ENCODE peak calls at places on chromosome 16, in four cellular contexts. One of them, this sample, is unnamed.

GRCh38 chr16:21264226-21265036 is 13.7 kb downstream of the CRYM start:
- DNase-seq in T-helper 1 cell: no peak
- DNase-seq in activated CD8-positive, alpha-beta T cell treated with anti-CD3 and anti-CD28 coated beads, Interleukin-2, amount 10 ng/mL, durations not matched to agents 7 days and 5 days: no peak
- DNase-seq in NCI-H510A treated with DMSO at 0.1 percent for 48 hours: peak
- DNase-seq in this sample: no peak

GRCh38 chr16:52558448-52558847 is 11.5 kb upstream of the TOX3 start:
- DNase-seq in T-helper 1 cell: no peak
- DNase-seq in activated CD8-positive, alpha-beta T cell treated with anti-CD3 and anti-CD28 coated beads, Interleukin-2, amount 10 ng/mL, durations not matched to agents 7 days and 5 days: no peak
- DNase-seq in NCI-H510A treated with DMSO at 0.1 percent for 48 hours: no peak
- DNase-seq in this sample: no peak

GRCh38 chr16:72987480-72987901 is 60.4 kb downstream of the ZFHX3 start:
- DNase-seq in T-helper 1 cell: no peak
- DNase-seq in activated CD8-positive, alpha-beta T cell treated with anti-CD3 and anti-CD28 coated beads, Interleukin-2, amount 10 ng/mL, durations not matched to agents 7 days and 5 days: no peak
- DNase-seq in NCI-H510A treated with DMSO at 0.1 percent for 48 hours: no peak
- DNase-seq in this sample: peak

GRCh38 chr16:81703177-81704155 is 75.6 kb upstream of the PLCG2 start:
- DNase-seq in T-helper 1 cell: no peak
- DNase-seq in activated CD8-positive, alpha-beta T cell treated with anti-CD3 and anti-CD28 coated beads, Interleukin-2, amount 10 ng/mL, durations not matched to agents 7 days and 5 days: no peak
- DNase-seq in NCI-H510A treated with DMSO at 0.1 percent for 48 hours: no peak
- DNase-seq in this sample: no peak

GRCh38 chr16:64133396-64133795 is 988.5 kb downstream of the CDH11 start:
- DNase-seq in T-helper 1 cell: no peak
- DNase-seq in activated CD8-positive, alpha-beta T cell treated with anti-CD3 and anti-CD28 coated beads, Interleukin-2, amount 10 ng/mL, durations not matched to agents 7 days and 5 days: no peak
- DNase-seq in NCI-H510A treated with DMSO at 0.1 percent for 48 hours: no peak
- DNase-seq in this sample: no peak

GRCh38 chr16:80198265-80198994 is 342.4 kb upstream of the DYNLRB2 start:
- DNase-seq in T-helper 1 cell: no peak
- DNase-seq in activated CD8-positive, alpha-beta T cell treated with anti-CD3 and anti-CD28 coated beads, Interleukin-2, amount 10 ng/mL, durations not matched to agents 7 days and 5 days: no peak
- DNase-seq in NCI-H510A treated with DMSO at 0.1 percent for 48 hours: peak
- DNase-seq in this sample: peak

GRCh38 chr16:67158637-67159600 is 790 bp downstream of the TRADD start:
- DNase-seq in T-helper 1 cell: peak
- DNase-seq in activated CD8-positive, alpha-beta T cell treated with anti-CD3 and anti-CD28 coated beads, Interleukin-2, amount 10 ng/mL, durations not matched to agents 7 days and 5 days: peak
- DNase-seq in NCI-H510A treated with DMSO at 0.1 percent for 48 hours: peak
- DNase-seq in this sample: peak

GRCh38 chr16:85029413-85029794 is 1.8 kb downstream of the KIAA0513 start:
- DNase-seq in T-helper 1 cell: peak
- DNase-seq in activated CD8-positive, alpha-beta T cell treated with anti-CD3 and anti-CD28 coated beads, Interleukin-2, amount 10 ng/mL, durations not matched to agents 7 days and 5 days: peak
- DNase-seq in NCI-H510A treated with DMSO at 0.1 percent for 48 hours: no peak
- DNase-seq in this sample: peak

GRCh38 chr16:84144301-84144858 is 597 bp downstream of the HSDL1 start:
- DNase-seq in T-helper 1 cell: peak
- DNase-seq in activated CD8-positive, alpha-beta T cell treated with anti-CD3 and anti-CD28 coated beads, Interleukin-2, amount 10 ng/mL, durations not matched to agents 7 days and 5 days: peak
- DNase-seq in NCI-H510A treated with DMSO at 0.1 percent for 48 hours: peak
- DNase-seq in this sample: peak

GRCh38 chr16:4936991-4937781 is at the start of gene PPL:
- DNase-seq in T-helper 1 cell: no peak
- DNase-seq in activated CD8-positive, alpha-beta T cell treated with anti-CD3 and anti-CD28 coated beads, Interleukin-2, amount 10 ng/mL, durations not matched to agents 7 days and 5 days: no peak
- DNase-seq in NCI-H510A treated with DMSO at 0.1 percent for 48 hours: peak
- DNase-seq in this sample: peak

GRCh38 chr16:85220125-85220839 is 108.0 kb upstream of the CIBAR2 start:
- DNase-seq in T-helper 1 cell: no peak
- DNase-seq in activated CD8-positive, alpha-beta T cell treated with anti-CD3 and anti-CD28 coated beads, Interleukin-2, amount 10 ng/mL, durations not matched to agents 7 days and 5 days: no peak
- DNase-seq in NCI-H510A treated with DMSO at 0.1 percent for 48 hours: peak
- DNase-seq in this sample: peak

GRCh38 chr16:4133897-4134372 is 17.7 kb upstream of the ADCY9 start:
- DNase-seq in T-helper 1 cell: no peak
- DNase-seq in activated CD8-positive, alpha-beta T cell treated with anti-CD3 and anti-CD28 coated beads, Interleukin-2, amount 10 ng/mL, durations not matched to agents 7 days and 5 days: no peak
- DNase-seq in NCI-H510A treated with DMSO at 0.1 percent for 48 hours: no peak
- DNase-seq in this sample: no peak

GRCh38 chr16:1310832-1311200 is 1.4 kb downstream of the UBE2I start:
- DNase-seq in T-helper 1 cell: no peak
- DNase-seq in activated CD8-positive, alpha-beta T cell treated with anti-CD3 and anti-CD28 coated beads, Interleukin-2, amount 10 ng/mL, durations not matched to agents 7 days and 5 days: peak
- DNase-seq in NCI-H510A treated with DMSO at 0.1 percent for 48 hours: no peak
- DNase-seq in this sample: no peak

GRCh38 chr16:24821129-24821528 is 24.6 kb upstream of the SLC5A11 start:
- DNase-seq in T-helper 1 cell: no peak
- DNase-seq in activated CD8-positive, alpha-beta T cell treated with anti-CD3 and anti-CD28 coated beads, Interleukin-2, amount 10 ng/mL, durations not matched to agents 7 days and 5 days: no peak
- DNase-seq in NCI-H510A treated with DMSO at 0.1 percent for 48 hours: no peak
- DNase-seq in this sample: no peak

GRCh38 chr16:85384831-85385462 is 228.2 kb upstream of the GSE1 start:
- DNase-seq in T-helper 1 cell: no peak
- DNase-seq in activated CD8-positive, alpha-beta T cell treated with anti-CD3 and anti-CD28 coated beads, Interleukin-2, amount 10 ng/mL, durations not matched to agents 7 days and 5 days: no peak
- DNase-seq in NCI-H510A treated with DMSO at 0.1 percent for 48 hours: peak
- DNase-seq in this sample: peak

GRCh38 chr16:6206080-6206479 is 1108.5 kb upstream of the EEF2KMT start:
- DNase-seq in T-helper 1 cell: no peak
- DNase-seq in activated CD8-positive, alpha-beta T cell treated with anti-CD3 and anti-CD28 coated beads, Interleukin-2, amount 10 ng/mL, durations not matched to agents 7 days and 5 days: no peak
- DNase-seq in NCI-H510A treated with DMSO at 0.1 percent for 48 hours: no peak
- DNase-seq in this sample: no peak

GRCh38 chr16:74999208-74999682 is 421 bp downstream of the ZNRF1 start:
- DNase-seq in T-helper 1 cell: no peak
- DNase-seq in activated CD8-positive, alpha-beta T cell treated with anti-CD3 and anti-CD28 coated beads, Interleukin-2, amount 10 ng/mL, durations not matched to agents 7 days and 5 days: peak
- DNase-seq in NCI-H510A treated with DMSO at 0.1 percent for 48 hours: no peak
- DNase-seq in this sample: peak

GRCh38 chr16:14511798-14512131 is 118.3 kb downstream of the PARN start:
- DNase-seq in T-helper 1 cell: no peak
- DNase-seq in activated CD8-positive, alpha-beta T cell treated with anti-CD3 and anti-CD28 coated beads, Interleukin-2, amount 10 ng/mL, durations not matched to agents 7 days and 5 days: no peak
- DNase-seq in NCI-H510A treated with DMSO at 0.1 percent for 48 hours: no peak
- DNase-seq in this sample: no peak